ENCODE peak calls at places on chromosomes 6 and 20, in five cellular contexts. Q is nucleus accumbens, Y is right lobe of liver, I is NCI-H510A treated with DMSO at 0.1 percent for 48 hours, V is EL. H is an unnamed sample.

GRCh38 chr20:21336455-21337151 is 33.5 kb downstream of the XRN2 start:
- DNase-seq in Y (no peak), Q (no peak), I (no peak), V (no peak), H (no peak)

GRCh38 chr6:138107752-138108592 is 753 bp upstream of the PERP start:
- DNase-seq in I (peak), Q (no peak), V (no peak), Y (peak), H (peak)

GRCh38 chr20:38919683-38920082 is 6.5 kb upstream of the FAM83D start:
- DNase-seq in Q (no peak), I (no peak), Y (no peak), V (no peak), H (no peak)

GRCh38 chr6:121539537-121539936 is 104.1 kb downstream of the GJA1 start:
- DNase-seq in V (no peak), Y (no peak), I (no peak), Q (no peak), H (no peak)

GRCh38 chr20:63641146-63641791 is 12.0 kb downstream of the STMN3 start:
- DNase-seq in Y (no peak), V (peak), Q (no peak), I (no peak), H (no peak)

GRCh38 chr6:46491201-46491788 is at the start of gene RCAN2:
- DNase-seq in Q (peak), V (peak), I (peak), Y (peak), H (peak)

GRCh38 chr20:59455392-59456341 is 148.7 kb upstream of the PHACTR3 start:
- DNase-seq in Q (peak), Y (no peak), I (no peak), V (peak), H (no peak)

GRCh38 chr6:125570546-125570945 is 178.9 kb upstream of the HEY2 start:
- DNase-seq in Y (no peak), V (no peak), Q (no peak), I (no peak), H (no peak)

GRCh38 chr6:130943738-130944137 is 116.5 kb downstream of the SMLR1 start:
- DNase-seq in Y (no peak), I (no peak), V (no peak), Q (no peak), H (no peak)

GRCh38 chr6:123997223-123997622 is 193.6 kb downstream of the NKAIN2 start:
- DNase-seq in I (peak), Q (no peak), V (no peak), Y (no peak), H (peak)

GRCh38 chr20:45320948-45321595 is 13.0 kb upstream of the MATN4 start:
- DNase-seq in Y (no peak), I (no peak), Q (no peak), V (no peak), H (no peak)

GRCh38 chr6:169427856-169428255 is 174.2 kb upstream of the THBS2 start:
- DNase-seq in I (no peak), Y (no peak), Q (no peak), V (peak), H (no peak)

GRCh38 chr20:50663095-50663821 is 28.1 kb downstream of the RIPOR3 start:
- DNase-seq in I (no peak), V (no peak), Y (peak), Q (no peak), H (peak)

GRCh38 chr6:157648561-157648960 is 174.5 kb upstream of the SNX9 start:
- DNase-seq in V (peak), Q (no peak), I (no peak), Y (no peak), H (no peak)

GRCh38 chr20:59481082-59482018 is 123.0 kb upstream of the PHACTR3 start:
- DNase-seq in V (no peak), Q (no peak), Y (no peak), I (no peak), H (peak)

GRCh38 chr6:168956884-168957730 is 296.5 kb downstream of the THBS2 start:
- DNase-seq in Y (peak), Q (peak), V (peak), I (peak), H (peak)

GRCh38 chr6:29146154-29146553 is 24.6 kb upstream of the OR2J2 start:
- DNase-seq in I (no peak), V (no peak), Y (no peak), Q (no peak), H (no peak)

GRCh38 chr6:29793796-29794195 is 33.8 kb upstream of the HLA-G start:
- DNase-seq in I (no peak), Q (no peak), V (no peak), Y (no peak), H (no peak)

GRCh38 chr20:34302312-34302722 is 838 bp downstream of the AHCY start:
- DNase-seq in I (peak), V (peak), Q (no peak), Y (no peak), H (no peak)

GRCh38 chr20:62711703-62712101 is 3.1 kb downstream of the NTSR1 start:
- DNase-seq in Y (no peak), I (no peak), Q (no peak), V (no peak), H (peak)

GRCh38 chr20:12207875-12208274 is 290.2 kb downstream of the BTBD3 start:
- DNase-seq in Y (peak), I (no peak), V (peak), Q (no peak), H (no peak)

GRCh38 chr6:85670573-85670972 is 27.9 kb upstream of the SYNCRIP start:
- DNase-seq in I (no peak), Y (no peak), Q (no peak), V (peak), H (no peak)

GRCh38 chr20:47175501-47175900 is 181.0 kb downstream of the ZMYND8 start:
- DNase-seq in Q (no peak), I (no peak), Y (no peak), V (no peak), H (no peak)

GRCh38 chr20:46936415-46937139 is 41.9 kb downstream of the EYA2 start:
- DNase-seq in Y (no peak), I (no peak), Q (no peak), V (no peak), H (no peak)

GRCh38 chr6:14070457-14070856 is 47.1 kb upstream of the CD83 start:
- DNase-seq in Q (no peak), V (no peak), Y (peak), I (no peak), H (no peak)

GRCh38 chr6:22785036-22785435 is 215.7 kb downstream of the HDGFL1 start:
- DNase-seq in Q (peak), I (no peak), Y (no peak), V (no peak), H (peak)

GRCh38 chr6:117601811-117602150 is 530 bp downstream of the GOPC start:
- DNase-seq in Y (peak), I (no peak), Q (no peak), V (no peak), H (no peak)